ENCODE peak calls at places on chromosomes 1 and 21, in seven cellular contexts. T is AG04450, Z is hepatocyte, B is choroid plexus epithelial cell, P is transverse colon, L is fibroblast of lung, M is psoas muscle. N is an unnamed sample.

GRCh38 chr1:145782166-145783099 is 41.5 kb downstream of the RNF115 start:
- DNase-seq in Z (no peak), T (peak; percentile 69), B (peak; percentile 94), M (no peak), P (no peak), L (peak; percentile 96), N (peak; percentile 42)

GRCh38 chr1:62356257-62356835 is 37.1 kb upstream of the KANK4 start:
- DNase-seq in M (no peak), L (peak; percentile 91), T (peak; percentile 26), B (peak; percentile 84), P (no peak), Z (peak; percentile 35), N (peak; percentile 29)

GRCh38 chr1:118928739-118929554 is 59.2 kb downstream of the TBX15 start:
- DNase-seq in Z (peak; percentile 53), M (no peak), P (no peak), L (peak; percentile 26), B (peak; percentile 62), T (no peak), N (no peak)

GRCh38 chr1:246317723-246318359 is 189.2 kb downstream of the SMYD3 start:
- DNase-seq in M (no peak), Z (no peak), P (no peak), L (peak; percentile 83), B (peak; percentile 34), T (no peak), N (no peak)

GRCh38 chr1:81809808-81810207 is 9.1 kb downstream of the ADGRL2 start:
- DNase-seq in Z (no peak), T (no peak), L (no peak), P (no peak), B (no peak), M (no peak), N (no peak)

GRCh38 chr1:109767596-109768334 is 4.0 kb upstream of the EPS8L3 start:
- DNase-seq in Z (no peak), M (peak; percentile 34), P (peak; percentile 1), T (no peak), B (no peak), L (no peak), N (no peak)

GRCh38 chr1:225879521-225880209 is 2.5 kb downstream of the TMEM63A start:
- DNase-seq in P (peak; percentile 68), L (no peak), M (no peak), Z (peak; percentile 68), B (no peak), T (no peak), N (no peak)

GRCh38 chr1:95547000-95547399 is 313.0 kb downstream of the RWDD3 start:
- DNase-seq in T (no peak), L (no peak), Z (no peak), M (no peak), B (no peak), P (no peak), N (no peak)

GRCh38 chr1:97770376-97770775 is 150.5 kb downstream of the DPYD start:
- DNase-seq in P (no peak), T (no peak), M (no peak), L (no peak), Z (no peak), B (peak; percentile 50), N (no peak)

GRCh38 chr1:18256318-18257235 is 149.0 kb downstream of the IGSF21 start:
- DNase-seq in M (no peak), T (no peak), Z (peak; percentile 88), L (peak; percentile 2), P (peak; percentile 38), B (peak; percentile 14), N (no peak)

GRCh38 chr21:35178098-35178497 is 129.0 kb upstream of the RUNX1 start:
- DNase-seq in B (no peak), T (no peak), Z (no peak), L (no peak), P (no peak), M (no peak), N (no peak)

GRCh38 chr1:20361401-20361800 is 70.7 kb downstream of the VWA5B1 start:
- DNase-seq in B (no peak), M (no peak), P (no peak), L (peak; percentile 41), Z (no peak), T (no peak), N (no peak)

GRCh38 chr1:84266748-84267147 is 34.8 kb upstream of the SAMD13 start:
- DNase-seq in L (no peak), Z (no peak), M (no peak), P (no peak), T (no peak), B (no peak), N (no peak)

GRCh38 chr1:171155484-171155883 is 29.6 kb upstream of the FMO2 start:
- DNase-seq in B (no peak), T (no peak), L (no peak), M (no peak), Z (no peak), P (no peak), N (no peak)

GRCh38 chr1:89971600-89971999 is 23.3 kb upstream of the ZNF326 start:
- DNase-seq in T (no peak), P (no peak), Z (no peak), B (no peak), L (no peak), M (no peak), N (no peak)

GRCh38 chr1:245416771-245417170 is 262.0 kb downstream of the KIF26B start:
- DNase-seq in Z (no peak), L (no peak), M (no peak), T (no peak), B (no peak), P (no peak), N (no peak)

GRCh38 chr1:60861949-60862346 is 220.4 kb upstream of the NFIA start:
- DNase-seq in P (no peak), L (no peak), T (no peak), M (no peak), B (no peak), Z (no peak), N (no peak)

GRCh38 chr1:97797403-97798183 is 123.2 kb downstream of the DPYD start:
- DNase-seq in Z (no peak), B (peak; percentile 42), M (peak; percentile 58), T (no peak), L (peak; percentile 44), P (no peak), N (peak; percentile 15)

GRCh38 chr1:53783056-53783455 is 44.1 kb upstream of the GLIS1 start:
- DNase-seq in B (no peak), Z (no peak), M (no peak), L (peak; percentile 36), P (no peak), T (no peak), N (no peak)

GRCh38 chr21:45580181-45580575 is 37.9 kb upstream of the SLC19A1 start:
- DNase-seq in L (no peak), P (peak; percentile 1), B (no peak), M (no peak), T (no peak), Z (no peak), N (no peak)

GRCh38 chr21:21688877-21689276 is 690.7 kb downstream of the NCAM2 start:
- DNase-seq in Z (peak; percentile 27), M (peak; percentile 35), P (no peak), T (no peak), L (peak; percentile 32), B (peak; percentile 76), N (no peak)

GRCh38 chr1:241841661-241842060 is 6.3 kb upstream of the EXO1 start:
- DNase-seq in M (no peak), T (no peak), B (no peak), L (no peak), P (no peak), Z (no peak), N (no peak)

GRCh38 chr1:154707901-154708514 is 100.0 kb upstream of the ADAR start:
- DNase-seq in T (no peak), M (no peak), P (no peak), L (no peak), B (no peak), Z (no peak), N (no peak)

GRCh38 chr1:245370905-245371581 is 216.3 kb downstream of the KIF26B start:
- DNase-seq in L (no peak), Z (no peak), M (no peak), B (no peak), P (peak; percentile 12), T (no peak), N (no peak)

GRCh38 chr1:153277852-153278251 is 18.4 kb downstream of the LORICRIN start:
- DNase-seq in M (no peak), P (peak; percentile 35), L (no peak), T (no peak), B (peak; percentile 3), Z (no peak), N (no peak)
- TF ChIP-seq CTCF in M (peak; percentile 16), P (peak; percentile 61), L (peak; percentile 27), T (peak; percentile 30), B (peak; percentile 36), Z (no peak), N (peak; percentile 64)

DNA sequence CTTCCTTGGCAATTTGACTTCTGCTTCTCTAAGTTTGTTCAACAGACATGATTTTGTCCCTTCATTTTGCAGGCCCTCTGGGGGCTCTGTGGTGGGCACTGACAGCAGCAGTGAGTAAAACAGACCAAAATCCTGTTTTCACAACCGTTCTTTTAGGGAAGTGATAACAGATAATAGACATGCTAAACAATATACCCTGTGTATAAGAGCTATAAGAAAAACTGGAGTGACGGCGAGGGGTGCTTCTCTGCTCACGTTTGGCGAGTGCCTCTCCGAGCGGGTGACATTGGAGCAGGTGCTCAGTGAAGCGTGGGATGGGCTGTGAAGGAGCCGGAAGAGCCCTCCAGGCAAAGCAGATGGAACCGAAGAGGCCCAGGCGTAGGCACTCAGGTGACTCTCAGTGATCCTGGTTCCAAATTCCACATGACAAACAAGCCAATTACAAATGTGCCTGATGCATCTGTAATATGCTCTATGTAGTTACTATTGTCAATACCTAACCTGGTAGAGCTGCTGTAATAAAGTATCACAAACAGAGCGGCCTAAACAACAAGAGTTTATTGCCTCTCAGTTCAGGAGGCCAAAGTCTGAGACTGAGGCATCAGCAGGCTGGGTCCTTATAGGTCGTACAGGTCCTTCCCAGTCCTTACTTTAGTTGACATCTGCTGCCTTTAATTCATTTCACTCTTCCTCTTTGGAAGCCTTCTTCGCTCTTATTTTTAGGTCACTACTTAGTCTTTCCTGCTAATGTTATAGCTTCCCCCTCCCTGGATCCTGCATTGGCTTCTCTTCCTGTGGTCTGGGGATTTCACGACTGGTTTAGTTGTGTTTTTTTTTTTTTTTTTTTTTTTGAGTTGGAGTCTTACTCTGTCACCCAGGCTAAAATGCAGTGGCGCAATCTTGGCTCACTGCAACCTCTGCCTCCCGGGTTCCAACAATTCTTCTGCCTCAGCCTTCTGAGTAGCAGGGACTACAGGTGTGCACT is 20.1 kb downstream of the OR2B11 start:
- DNase-seq in Z (peak; percentile 37), T (no peak), M (no peak), B (no peak), L (no peak), P (peak; percentile 62), N (no peak)
- H3K4me3 ChIP-seq in Z (no peak overlapping the region), T (no peak overlapping the region), M (no peak overlapping the region), B (no peak overlapping the region), L (no peak overlapping the region), P (no peak overlapping the region), N (no peak overlapping the region)

DNA sequence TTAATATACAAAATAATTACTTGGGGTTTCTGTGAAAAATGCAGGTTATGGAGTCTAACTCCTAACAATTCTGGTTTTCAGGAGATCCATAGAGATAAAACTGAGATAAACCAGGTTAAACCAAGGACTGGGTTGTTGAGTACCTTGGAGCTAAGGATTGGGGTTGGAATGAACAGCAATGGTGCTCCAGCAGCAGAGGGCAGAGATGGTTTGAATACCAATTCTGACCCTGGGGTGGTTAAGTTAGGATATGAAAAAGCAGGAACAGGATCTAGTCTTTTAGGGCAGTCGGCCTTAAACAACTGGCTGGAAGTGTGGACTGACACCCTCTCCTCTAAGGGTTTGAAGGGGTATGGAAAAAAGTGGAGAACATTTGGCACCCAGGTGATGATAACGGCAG is 53.0 kb downstream of the UROD start:
- DNase-seq in Z (no peak), B (no peak), L (no peak), T (no peak), M (no peak), P (no peak), N (no peak)
- TF ChIP-seq CTCF in Z (no peak), B (peak; percentile 2), L (no peak), T (no peak), M (no peak), P (no peak), N (no peak)

GRCh38 chr1:175887981-175888428 is 144.6 kb upstream of the TNR start:
- DNase-seq in M (peak; percentile 68), L (peak; percentile 17), B (peak; percentile 78), P (peak; percentile 57), Z (peak; percentile 85), T (no peak), N (no peak)
- H3K4me3 ChIP-seq in M (no peak overlapping the region), L (no peak overlapping the region), B (peak overlapping the region; percentile 40), P (no peak overlapping the region), Z (no peak overlapping the region), T (no peak overlapping the region), N (no peak overlapping the region)